ENCODE peak calls at places on chromosomes 3 and 15, in eight cellular contexts. Y is CD8-positive, alpha-beta T cell; J is upper lobe of right lung; H is lung; K is IMR-90; D is cardiac muscle cell; Z is A549; L is sigmoid colon. U is an unnamed sample. For H3K4me1, the result is how much of the 10 kb centered on the place peaks cover.

GRCh38 chr15:62895905-62896316 is 146.6 kb upstream of the TPM1 start:
- DNase-seq in Y (no peak), J (no peak), H (no peak), K (peak), D (peak), Z (peak), L (no peak), U (no peak)

GRCh38 chr3:148233403-148233802 is 464.3 kb upstream of the AGTR1 start:
- DNase-seq in Y (no peak), J (no peak), H (no peak), K (peak), D (peak), Z (no peak), L (no peak), U (no peak)

GRCh38 chr15:76337047-76337738 is 620 bp downstream of the ISL2 start:
- DNase-seq in Y (no peak), J (no peak), H (no peak), K (peak), D (no peak), Z (no peak), L (no peak), U (no peak)

GRCh38 chr15:65423150-65423976 is 616 bp upstream of the IGDCC4 start:
- DNase-seq in Y (no peak), J (peak), H (no peak), K (no peak), D (no peak), Z (no peak), L (peak), U (no peak)

GRCh38 chr3:150945226-150945625 is 27.3 kb downstream of the CLRN1 start:
- DNase-seq in Y (no peak), J (no peak), H (no peak), K (peak), D (peak), Z (no peak), L (no peak), U (no peak)

GRCh38 chr3:175778994-175779393 is 919.9 kb downstream of the NAALADL2 start:
- DNase-seq in Y (no peak), J (no peak), H (no peak), K (no peak), D (peak), Z (no peak), L (no peak), U (no peak)

GRCh38 chr3:17090271-17090992 is 205.7 kb downstream of the PLCL2 start:
- DNase-seq in Y (no peak), J (no peak), H (no peak), K (no peak), D (no peak), Z (no peak), L (no peak), U (no peak)

GRCh38 chr15:64938192-64938591 is 26.5 kb downstream of the ANKDD1A start:
- DNase-seq in Y (no peak), J (no peak), H (no peak), K (peak), D (peak), Z (no peak), L (no peak), U (peak)

GRCh38 chr15:51624022-51624421 is 1.5 kb upstream of the DMXL2 start:
- DNase-seq in Y (no peak), J (no peak), H (no peak), K (no peak), D (no peak), Z (no peak), L (no peak), U (no peak)

GRCh38 chr15:64837502-64837901 is 4.2 kb upstream of the PLEKHO2 start:
- DNase-seq in Y (peak), J (no peak), H (no peak), K (no peak), D (no peak), Z (no peak), L (peak), U (no peak)

GRCh38 chr15:34780725-34781124 is 14.6 kb downstream of the ACTC1 start:
- DNase-seq in Y (no peak), J (no peak), H (no peak), K (no peak), D (no peak), Z (no peak), L (no peak), U (no peak)

GRCh38 chr15:93866996-93867395 is 364.4 kb upstream of the MCTP2 start:
- DNase-seq in Y (no peak), J (no peak), H (no peak), K (no peak), D (no peak), Z (no peak), L (no peak), U (no peak)

GRCh38 chr15:34436956-34437442 is 609 bp downstream of the GOLGA8A start:
- DNase-seq in Y (peak), J (peak), H (no peak), K (peak), D (peak), Z (no peak), L (no peak), U (no peak)

GRCh38 chr15:61339526-61339925 is 110.4 kb upstream of the RORA start:
- DNase-seq in Y (no peak), J (no peak), H (no peak), K (no peak), D (no peak), Z (no peak), L (no peak), U (no peak)

GRCh38 chr3:50806806-50807205 is 132.1 kb downstream of the DOCK3 start:
- DNase-seq in Y (no peak), J (no peak), H (no peak), K (no peak), D (no peak), Z (no peak), L (no peak), U (no peak)

GRCh38 chr3:66011098-66011655 is 27.5 kb downstream of the MAGI1 start:
- DNase-seq in Y (no peak), J (no peak), H (no peak), K (no peak), D (no peak), Z (no peak), L (no peak), U (no peak)

GRCh38 chr3:178795349-178795748 is 259.1 kb downstream of the KCNMB2 start:
- DNase-seq in Y (no peak), J (no peak), H (no peak), K (no peak), D (no peak), Z (no peak), L (no peak), U (no peak)

GRCh38 chr3:106811376-106811775 is 565.9 kb upstream of the CCDC54 start:
- DNase-seq in Y (no peak), J (no peak), H (no peak), K (peak), D (peak), Z (no peak), L (no peak), U (no peak)

GRCh38 chr3:24683511-24684384 is 189.1 kb upstream of the THRB start:
- DNase-seq in Y (no peak), J (no peak), H (no peak), K (peak), D (peak), Z (peak), L (no peak), U (no peak)

GRCh38 chr3:48926425-48927392 is 8.1 kb downstream of the ARIH2 start:
- DNase-seq in Y (no peak), J (no peak), H (no peak), K (no peak), D (peak), Z (no peak), L (no peak), U (no peak)

GRCh38 chr3:60552581-60552980 is 698.7 kb downstream of the FHIT start:
- DNase-seq in Y (no peak), J (no peak), H (no peak), K (peak), D (no peak), Z (no peak), L (no peak), U (no peak)

GRCh38 chr15:58233341-58233740 is 95.2 kb downstream of the AQP9 start:
- DNase-seq in Y (no peak), J (no peak), H (no peak), K (no peak), D (no peak), Z (no peak), L (no peak), U (no peak)

GRCh38 chr3:55676643-55677042 is 189.5 kb upstream of the WNT5A start:
- DNase-seq in Y (no peak), J (no peak), H (no peak), K (no peak), D (no peak), Z (no peak), L (no peak), U (no peak)

GRCh38 chr3:55160241-55160877 is 232.5 kb upstream of the LRTM1 start:
- DNase-seq in Y (no peak), J (no peak), H (no peak), K (peak), D (peak), Z (peak), L (no peak), U (peak)

GRCh38 chr3:177522051-177522450 is 324.8 kb upstream of the TBL1XR1 start:
- DNase-seq in Y (no peak), J (no peak), H (no peak), K (no peak), D (no peak), Z (no peak), L (no peak), U (no peak)

DNA sequence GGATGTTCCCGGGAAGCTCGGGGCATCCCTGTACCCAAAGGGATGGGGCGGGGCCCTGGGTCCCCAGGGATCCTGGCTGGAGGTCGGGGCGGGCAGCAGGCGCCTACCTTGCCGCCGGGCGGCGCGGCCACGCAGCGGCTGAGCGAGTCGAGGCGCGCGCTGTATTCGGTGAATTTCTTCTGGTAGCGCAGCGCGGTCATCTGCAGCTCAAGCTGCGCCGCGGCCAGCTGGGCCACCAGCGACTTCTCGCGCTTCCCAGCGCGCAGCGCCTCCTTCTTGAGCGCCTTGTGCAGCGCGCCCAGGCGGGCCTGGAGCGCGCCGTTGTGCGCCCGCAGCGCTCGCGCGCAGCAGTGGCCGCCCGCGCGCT is 762 bp downstream of the PDZRN3 start:
- DNase-seq in Y (no peak), J (no peak), H (no peak), K (peak), D (peak), Z (no peak), L (peak), U (no peak)
- TF ChIP-seq CTCF in Y (no peak), J (no peak), H (no peak), K (peak), D (peak), Z (no peak), L (peak), U (peak)

GRCh38 chr15:73894133-73894814 is 20.9 kb downstream of the TBC1D21 start:
- DNase-seq in Y (no peak), J (no peak), H (no peak), K (no peak), D (no peak), Z (no peak), L (no peak), U (no peak)
- H3K27ac ChIP-seq in Y (no peak), J (no peak), H (no peak), K (no peak), D (no peak), Z (no peak), L (no peak), U (no peak)

GRCh38 chr3:112740800-112741199 is 99.9 kb upstream of the CCDC80 start:
- DNase-seq in Y (no peak), J (no peak), H (no peak), K (no peak), D (no peak), Z (no peak), L (no peak), U (no peak)
- H3K4me1 ChIP-seq in Y (under half), J (under half), H (under half), K (under half), D (under half), Z (under half), L (under half), U (under half)

DNA sequence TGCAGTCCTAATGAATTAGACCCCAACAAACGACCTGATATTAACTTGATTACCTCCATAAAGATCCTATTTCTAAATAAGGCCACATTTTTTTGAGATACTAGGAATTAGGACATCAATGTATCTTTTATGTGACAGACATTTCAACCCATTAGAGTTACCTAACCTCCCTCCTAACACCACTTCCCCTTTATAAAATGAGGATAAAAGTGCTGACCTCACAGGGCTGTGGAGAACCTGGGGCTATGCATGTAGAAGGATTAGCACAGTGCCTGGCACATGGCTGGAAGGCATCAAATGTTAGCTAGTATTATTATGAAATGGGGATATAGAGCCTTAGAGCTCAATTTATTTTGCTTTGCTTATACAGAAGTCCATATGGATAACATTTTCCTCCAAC is 53.5 kb upstream of the LRRN1 start:
- DNase-seq in Y (no peak), J (no peak), H (no peak), K (no peak), D (no peak), Z (no peak), L (no peak), U (no peak)
- TF ChIP-seq CTCF in Y (no peak), J (no peak), H (no peak), K (no peak), D (no peak), Z (no peak), L (no peak), U (no peak)

DNA sequence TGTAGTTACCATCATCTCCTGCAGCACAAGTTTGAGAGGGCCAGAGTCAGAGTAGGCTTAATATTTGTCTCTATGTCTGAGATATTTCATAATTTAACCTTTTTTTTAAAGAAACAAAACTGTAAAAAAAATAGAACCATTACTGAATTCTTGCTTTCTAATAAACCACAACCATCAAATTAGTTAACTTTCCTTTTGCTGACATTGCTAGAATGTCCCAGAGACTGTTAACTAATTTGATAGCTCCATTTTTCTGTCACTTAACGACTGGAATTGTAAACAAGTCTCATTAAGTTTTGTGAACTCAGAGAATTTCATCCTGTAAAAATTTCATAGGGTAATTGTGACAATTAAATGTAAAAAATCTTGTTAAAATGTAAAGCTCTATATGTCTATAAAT is 35.6 kb downstream of the IMPG2 start:
- DNase-seq in Y (no peak), J (no peak), H (no peak), K (no peak), D (no peak), Z (no peak), L (no peak), U (no peak)
- H3K27ac ChIP-seq in Y (no peak), J (no peak), H (no peak), K (no peak), D (no peak), Z (no peak), L (no peak), U (no peak)

GRCh38 chr15:89971592-89971997 is 29.5 kb upstream of the ZNF710 start:
- DNase-seq in Y (peak), J (peak), H (peak), K (peak), D (peak), Z (peak), L (no peak), U (no peak)
- H3K4me1 ChIP-seq in Y (under half), J (under half), H (under half), K (under half), D (under half), Z (under half), L (under half), U (under half)